ENCODE peak calls at places on chromosomes 11 and 22, in six cellular contexts. S, F, K, N, M and D are unnamed samples.

GRCh38 chr11:17188675-17189074 is 19.1 kb downstream of the PIK3C2A start:
- DNase-seq in S (no peak), F (no peak), K (no peak), N (no peak), M (no peak), D (no peak)

GRCh38 chr11:19027829-19028595 is 32.5 kb downstream of the MRGPRX2 start:
- DNase-seq in S (peak; percentile 29), F (no peak), K (no peak), N (no peak), M (no peak), D (no peak)

GRCh38 chr22:39545310-39546063 is 12.9 kb upstream of the RPS19BP1 start:
- DNase-seq in S (no peak), F (peak; percentile 62), K (peak; percentile 92), N (no peak), M (no peak), D (no peak)

GRCh38 chr11:12279672-12280108 is 97.7 kb upstream of the PARVA start:
- DNase-seq in S (no peak), F (no peak), K (no peak), N (no peak), M (no peak), D (no peak)

GRCh38 chr22:22196018-22196533 is 48.5 kb upstream of the VPREB1 start:
- DNase-seq in S (no peak), F (no peak), K (no peak), N (no peak), M (no peak), D (no peak)

GRCh38 chr11:291281-292210 is 2.6 kb downstream of the PGGHG start:
- DNase-seq in S (no peak), F (no peak), K (no peak), N (no peak), M (no peak), D (no peak)

GRCh38 chr11:76885390-76886097 is 24.8 kb downstream of the ACER3 start:
- DNase-seq in S (no peak), F (no peak), K (no peak), N (no peak), M (no peak), D (no peak)

GRCh38 chr22:44915441-44915840 is 94.4 kb downstream of the PHF21B start:
- DNase-seq in S (no peak), F (no peak), K (no peak), N (no peak), M (no peak), D (no peak)

GRCh38 chr11:126766425-126766824 is 234.1 kb downstream of the KIRREL3 start:
- DNase-seq in S (no peak), F (peak; percentile 11), K (no peak), N (no peak), M (no peak), D (no peak)

GRCh38 chr22:47954107-47954506 is 1191.7 kb downstream of the TBC1D22A start:
- DNase-seq in S (no peak), F (no peak), K (no peak), N (no peak), M (no peak), D (no peak)

GRCh38 chr11:122686106-122686505 is 30.6 kb downstream of the UBASH3B start:
- DNase-seq in S (no peak), F (no peak), K (no peak), N (no peak), M (no peak), D (no peak)

GRCh38 chr11:119416606-119417580 is 6.1 kb downstream of the THY1 start:
- DNase-seq in S (no peak), F (peak; percentile 4), K (no peak), N (no peak), M (no peak), D (no peak)

GRCh38 chr11:111443640-111444039 is 64.6 kb upstream of the POU2AF1 start:
- DNase-seq in S (no peak), F (no peak), K (no peak), N (no peak), M (no peak), D (no peak)

GRCh38 chr11:78212586-78213371 is 24.1 kb downstream of the USP35 start:
- DNase-seq in S (no peak), F (no peak), K (no peak), N (no peak), M (no peak), D (no peak)

GRCh38 chr11:44654596-44654995 is 72.2 kb upstream of the TSPAN18 start:
- DNase-seq in S (no peak), F (no peak), K (no peak), N (no peak), M (no peak), D (no peak)

GRCh38 chr11:44661311-44661717 is 65.4 kb upstream of the TSPAN18 start:
- DNase-seq in S (no peak), F (no peak), K (no peak), N (no peak), M (no peak), D (no peak)

GRCh38 chr11:44654057-44654456 is 72.7 kb upstream of the TSPAN18 start:
- DNase-seq in S (no peak), F (no peak), K (no peak), N (no peak), M (no peak), D (no peak)

GRCh38 chr11:44659641-44660040 is 67.1 kb upstream of the TSPAN18 start:
- DNase-seq in S (no peak), F (no peak), K (no peak), N (peak; percentile 42), M (no peak), D (no peak)

GRCh38 chr11:44658451-44658850 is 68.3 kb upstream of the TSPAN18 start:
- DNase-seq in S (no peak), F (no peak), K (no peak), N (peak; percentile 68), M (no peak), D (no peak)
- TF ChIP-seq CTCF in S (peak; percentile 11), F (peak; percentile 55), K (peak; percentile 49), N (peak; percentile 22), M (peak; percentile 36), D (no peak)

GRCh38 chr11:86447763-86448480 is 73.2 kb downstream of the CCDC81 start:
- DNase-seq in S (no peak), F (no peak), K (no peak), N (no peak), M (no peak), D (no peak)
- TF ChIP-seq GABPA in S (no peak), F (no peak), K (no peak), N (no peak), M (no peak), D (no peak)

GRCh38 chr22:32674925-32675825 is 126.3 kb upstream of the TIMP3 start:
- DNase-seq in S (no peak), F (no peak), K (no peak), N (no peak), M (no peak), D (no peak)
- TF ChIP-seq CTCF in S (no peak), F (no peak), K (no peak), N (no peak), M (no peak), D (no peak)

GRCh38 chr11:125193158-125193557 is 28.6 kb downstream of the PKNOX2 start:
- DNase-seq in S (no peak), F (no peak), K (no peak), N (no peak), M (no peak), D (no peak)

GRCh38 chr11:125188021-125188420 is 23.5 kb downstream of the PKNOX2 start:
- DNase-seq in S (no peak), F (no peak), K (no peak), N (no peak), M (no peak), D (no peak)

GRCh38 chr11:125192717-125193116 is 28.2 kb downstream of the PKNOX2 start:
- DNase-seq in S (no peak), F (no peak), K (no peak), N (no peak), M (no peak), D (no peak)

GRCh38 chr11:125192194-125192593 is 27.6 kb downstream of the PKNOX2 start:
- DNase-seq in S (no peak), F (no peak), K (no peak), N (peak; percentile 74), M (no peak), D (no peak)

GRCh38 chr11:125190549-125190948 is 26.0 kb downstream of the PKNOX2 start:
- DNase-seq in S (no peak), F (no peak), K (no peak), N (no peak), M (no peak), D (no peak)
- TF ChIP-seq GABPA in S (no peak), F (no peak), K (no peak), N (no peak), M (no peak), D (no peak)

DNA sequence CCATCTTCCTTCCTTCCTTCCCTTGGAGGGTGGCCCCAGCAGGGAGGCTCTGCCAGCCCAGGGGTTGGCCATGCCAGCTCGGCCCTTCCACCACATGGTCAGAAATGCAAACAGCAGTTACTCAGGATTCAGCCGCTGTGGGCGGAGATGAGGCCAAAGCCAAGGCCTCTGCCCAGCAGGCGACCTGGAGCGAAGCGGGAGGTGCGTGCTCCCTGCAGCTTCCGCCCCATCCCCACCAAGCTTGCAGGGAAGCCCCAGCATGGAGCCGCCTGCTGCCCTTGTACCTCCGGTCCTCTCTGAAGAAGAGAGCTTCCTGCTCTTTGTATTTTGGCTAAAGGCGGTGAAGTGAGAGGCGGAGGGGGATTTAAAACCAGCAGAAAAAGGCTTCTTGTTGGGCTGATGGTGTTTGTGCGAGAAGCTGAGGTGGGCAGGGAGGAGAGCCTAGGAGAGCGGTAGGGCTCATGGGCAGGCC is 50.4 kb downstream of the ANO1 start:
- DNase-seq in S (peak; percentile 14), F (no peak), K (no peak), N (no peak), M (no peak), D (no peak)
- TF ChIP-seq CTCF in S (peak; percentile 28), F (no peak), K (no peak), N (no peak), M (no peak), D (no peak)

DNA sequence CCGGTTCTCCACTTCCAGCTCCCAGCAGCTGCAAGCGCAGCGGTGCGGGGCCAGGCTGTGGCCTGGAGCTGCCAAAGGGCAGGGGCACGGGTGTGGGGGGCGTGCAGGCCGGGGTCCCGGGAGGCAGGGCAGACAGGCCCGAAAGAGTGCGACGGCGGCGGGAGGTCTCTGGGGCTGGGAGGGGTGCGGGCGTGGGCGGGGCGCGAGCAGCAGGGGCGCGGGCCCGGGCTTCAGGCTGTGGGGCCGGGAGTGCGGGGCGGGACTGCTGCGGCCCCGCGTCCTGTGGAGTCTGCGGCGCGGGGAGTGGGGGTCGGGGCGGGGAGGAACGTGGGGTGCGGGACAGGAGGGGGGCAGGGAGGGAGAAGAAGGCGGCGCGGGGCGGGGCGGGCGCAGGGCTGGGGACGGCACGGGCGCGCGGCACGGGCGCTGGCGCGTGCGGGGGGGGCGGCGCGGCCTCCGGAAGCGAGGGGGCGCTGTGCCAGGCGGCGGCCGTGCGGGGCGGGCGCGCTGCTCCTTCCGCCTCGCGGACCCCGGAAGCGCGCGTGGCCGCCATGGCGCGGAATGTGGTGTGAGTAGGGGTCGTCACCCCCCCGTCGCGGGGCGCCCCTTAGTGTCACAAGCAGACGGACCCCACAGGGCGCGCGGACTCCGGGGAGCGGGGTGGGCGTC is at the start of gene MRPL23:
- DNase-seq in S (no peak), F (no peak), K (no peak), N (no peak), M (no peak), D (no peak)
- TF ChIP-seq GABPA in S (no peak), F (no peak), K (no peak), N (no peak), M (no peak), D (no peak)